ENCODE peak calls at places on chromosomes 11 and 22, in five cellular contexts. T is renal cortical epithelial cell, D is H7, I is non-pigmented ciliary epithelial cell, R is AML-193. K is an unnamed sample.

GRCh38 chr22:17172172-17172833 is 13.2 kb upstream of the HDHD5 start:
- DNase-seq in D (peak), T (no peak), I (no peak), R (no peak), K (no peak)

GRCh38 chr11:77073328-77074001 is 6.7 kb downstream of the CAPN5 start:
- DNase-seq in D (peak), T (peak), I (peak), R (no peak), K (peak)

GRCh38 chr11:127733552-127733951 is 733.0 kb upstream of the KIRREL3 start:
- DNase-seq in I (no peak), T (no peak), D (no peak), R (no peak), K (no peak)

GRCh38 chr22:46263208-46263575 is at the start of gene PKDREJ:
- DNase-seq in D (no peak), R (no peak), I (no peak), T (no peak), K (no peak)

GRCh38 chr11:1837171-1838076 is 1.4 kb upstream of the TNNI2 start:
- DNase-seq in R (peak), T (no peak), I (no peak), D (peak), K (peak)

GRCh38 chr11:44133335-44133946 is 38.0 kb downstream of the EXT2 start:
- DNase-seq in I (no peak), D (peak), T (peak), R (peak), K (peak)

GRCh38 chr22:41500303-41500702 is 31.4 kb downstream of the ACO2 start:
- DNase-seq in T (no peak), D (no peak), I (no peak), R (no peak), K (no peak)

GRCh38 chr22:18023509-18024275 is 669 bp downstream of the MICAL3 start:
- DNase-seq in T (peak), R (no peak), I (no peak), D (peak), K (no peak)

GRCh38 chr11:102807921-102808320 is 10.0 kb upstream of the MMP1 start:
- DNase-seq in T (peak), I (no peak), R (no peak), D (peak), K (no peak)

GRCh38 chr11:60625262-60625661 is 74.2 kb upstream of the MS4A8 start:
- DNase-seq in D (peak), I (peak), R (peak), T (peak), K (no peak)

GRCh38 chr11:8787372-8787771 is 104.8 kb downstream of the RPL27A start:
- DNase-seq in T (no peak), I (no peak), R (no peak), D (no peak), K (no peak)